ENCODE peak calls at places on chromosomes 4 and X, in seven cellular contexts. J, S, O, F, U, K and Y are unnamed samples.

GRCh38 chr4:36264205-36264826 is 17.1 kb upstream of the DTHD1 start:
- DNase-seq in O (no peak), S (no peak), F (no peak), U (no peak), J (no peak), K (no peak), Y (no peak)

GRCh38 chrX:130173190-130173895 is 1.6 kb downstream of the RAB33A start:
- DNase-seq in J (no peak), U (peak), S (peak), O (peak), F (peak), K (peak), Y (no peak)

GRCh38 chr4:145805490-145805889 is 125.5 kb downstream of the C4orf51 start:
- DNase-seq in S (peak), O (peak), U (peak), K (no peak), F (no peak), J (no peak), Y (no peak)

GRCh38 chr4:123452585-123452984 is 56.0 kb downstream of the SPRY1 start:
- DNase-seq in J (no peak), S (peak), O (no peak), U (no peak), K (peak), F (no peak), Y (no peak)

GRCh38 chr4:122481766-122482405 is 25.4 kb upstream of the IL2 start:
- DNase-seq in O (no peak), J (no peak), S (no peak), F (no peak), U (no peak), K (no peak), Y (no peak)

GRCh38 chr4:164446516-164446915 is 307.4 kb upstream of the SMIM31 start:
- DNase-seq in O (no peak), K (no peak), J (no peak), U (no peak), F (no peak), S (peak), Y (no peak)

GRCh38 chr4:42816189-42816588 is 76.3 kb upstream of the GRXCR1 start:
- DNase-seq in U (no peak), K (no peak), O (no peak), J (no peak), F (no peak), S (no peak), Y (no peak)

GRCh38 chrX:117376460-117376859 is 740.1 kb downstream of the KLHL13 start:
- DNase-seq in K (no peak), O (no peak), U (no peak), F (no peak), S (no peak), J (no peak), Y (no peak)

GRCh38 chrX:26952213-26952612 is 510.9 kb downstream of the PPP4R3C start:
- DNase-seq in J (no peak), S (no peak), F (no peak), U (no peak), O (no peak), K (no peak), Y (no peak)

GRCh38 chrX:150099316-150099715 is 161.0 kb upstream of the EOLA2 start:
- DNase-seq in O (no peak), S (no peak), J (no peak), K (no peak), U (no peak), F (no peak), Y (no peak)

GRCh38 chr4:84879651-84880200 is 86.8 kb downstream of the WDFY3 start:
- DNase-seq in O (no peak), S (peak), U (no peak), F (no peak), J (no peak), K (no peak), Y (no peak)

GRCh38 chrX:1400049-1400448 is 8.1 kb upstream of the SLC25A6 start:
- DNase-seq in O (no peak), U (no peak), J (no peak), S (no peak), K (no peak), F (no peak), Y (no peak)

GRCh38 chr4:176205299-176205698 is 9.9 kb upstream of the SPATA4 start:
- DNase-seq in F (no peak), U (no peak), K (no peak), J (no peak), O (no peak), S (no peak), Y (no peak)

GRCh38 chr4:26288308-26288982 is 32.4 kb upstream of the RBPJ start:
- DNase-seq in O (no peak), F (peak), U (peak), J (no peak), S (peak), K (no peak), Y (no peak)

GRCh38 chrX:63361494-63361893 is 10.4 kb upstream of the SPIN4 start:
- DNase-seq in K (no peak), U (no peak), O (no peak), S (no peak), J (no peak), F (no peak), Y (no peak)

GRCh38 chrX:81957900-81958545 is 756.1 kb downstream of the SH3BGRL start:
- DNase-seq in K (no peak), S (peak), U (no peak), O (no peak), F (no peak), J (no peak), Y (peak)

GRCh38 chr4:148515248-148515647 is 73.0 kb upstream of the NR3C2 start:
- DNase-seq in F (no peak), J (no peak), O (no peak), S (peak), K (no peak), U (no peak), Y (no peak)

GRCh38 chr4:94462572-94462971 is 10.8 kb downstream of the PDLIM5 start:
- DNase-seq in S (no peak), U (no peak), K (no peak), F (no peak), O (no peak), J (no peak), Y (no peak)

GRCh38 chr4:109879081-109879480 is 31.2 kb downstream of the LRIT3 start:
- DNase-seq in O (no peak), S (no peak), K (no peak), J (no peak), U (no peak), F (no peak), Y (no peak)

GRCh38 chr4:4914059-4914820 is 54.8 kb downstream of the MSX1 start:
- DNase-seq in J (no peak), S (peak), F (no peak), U (no peak), O (no peak), K (no peak), Y (no peak)

GRCh38 chrX:72545990-72546389 is 26.7 kb downstream of the HDAC8 start:
- DNase-seq in O (no peak), U (no peak), S (no peak), F (no peak), J (no peak), K (no peak), Y (no peak)

GRCh38 chr4:121180558-121180957 is 16.4 kb upstream of the TNIP3 start:
- DNase-seq in K (no peak), U (no peak), S (no peak), O (no peak), J (no peak), F (no peak), Y (no peak)

GRCh38 chrX:29295987-29296680 is 708.9 kb downstream of the IL1RAPL1 start:
- DNase-seq in U (no peak), S (peak), J (no peak), O (no peak), F (no peak), K (no peak), Y (no peak)

GRCh38 chr4:153513596-153513995 is 47.4 kb downstream of the TMEM131L start:
- DNase-seq in J (no peak), F (no peak), O (no peak), K (no peak), S (peak), U (no peak), Y (no peak)

GRCh38 chr4:184534511-184535391 is 60.4 kb upstream of the IRF2 start:
- DNase-seq in K (no peak), U (no peak), S (peak), O (peak), J (no peak), F (peak), Y (no peak)

GRCh38 chr4:152464030-152464823 is 71.7 kb downstream of the FBXW7 start:
- DNase-seq in K (no peak), S (no peak), J (no peak), O (no peak), F (no peak), U (no peak), Y (no peak)

GRCh38 chr4:8702516-8703400 is 110.2 kb downstream of the CPZ start:
- DNase-seq in S (no peak), F (no peak), U (no peak), K (no peak), O (no peak), J (no peak), Y (no peak)

GRCh38 chrX:45240334-45240733 is 39.7 kb upstream of the DIPK2B start:
- DNase-seq in K (no peak), U (no peak), S (no peak), F (no peak), J (no peak), O (no peak), Y (no peak)

GRCh38 chrX:11239230-11239629 is 54.0 kb upstream of the AMELX start:
- DNase-seq in F (peak), S (peak), O (peak), K (no peak), J (no peak), U (no peak), Y (no peak)

GRCh38 chr4:88592600-88593448 is 544 bp downstream of the HERC3 start:
- DNase-seq in U (peak), O (peak), J (peak), K (peak), F (peak), S (peak), Y (peak)
- TF ChIP-seq POLR2A in U (no peak), O (peak), J (peak), K (peak), F (peak), S (no peak), Y (no peak)

GRCh38 chrX:30889147-30890125 is at the start of gene TAB3:
- DNase-seq in K (peak), F (peak), U (peak), J (peak), O (peak), S (peak), Y (peak)
- TF ChIP-seq POLR2A in K (peak), F (peak), U (no peak), J (peak), O (peak), S (no peak), Y (no peak)

GRCh38 chrX:54810532-54810931 is 3.0 kb downstream of the MAGED2 start:
- DNase-seq in K (no peak), J (no peak), U (no peak), F (no peak), O (no peak), S (no peak), Y (no peak)

GRCh38 chrX:54807524-54808108 is at the start of gene MAGED2:
- DNase-seq in S (peak), J (peak), U (peak), O (peak), K (peak), F (no peak), Y (no peak)

GRCh38 chrX:54808109-54808604 is 612 bp downstream of the MAGED2 start:
- DNase-seq in S (no peak), U (peak), F (no peak), O (peak), J (peak), K (peak), Y (no peak)

GRCh38 chrX:54811301-54811885 is 3.8 kb downstream of the MAGED2 start:
- DNase-seq in J (no peak), U (no peak), O (no peak), K (no peak), F (no peak), S (no peak), Y (no peak)

GRCh38 chrX:54808605-54809483 is 1.3 kb downstream of the MAGED2 start:
- DNase-seq in K (peak), S (peak), J (peak), F (peak), U (peak), O (peak), Y (peak)
- TF ChIP-seq POLR2A in K (no peak), S (no peak), J (no peak), F (peak), U (no peak), O (no peak), Y (no peak)

GRCh38 chrX:15789979-15790765 is at the start of gene ZRSR2:
- DNase-seq in O (peak), J (peak), S (peak), K (peak), U (peak), F (peak), Y (peak)
- TF ChIP-seq POLR2A in O (peak), J (peak), S (peak), K (peak), U (no peak), F (peak), Y (peak)

DNA sequence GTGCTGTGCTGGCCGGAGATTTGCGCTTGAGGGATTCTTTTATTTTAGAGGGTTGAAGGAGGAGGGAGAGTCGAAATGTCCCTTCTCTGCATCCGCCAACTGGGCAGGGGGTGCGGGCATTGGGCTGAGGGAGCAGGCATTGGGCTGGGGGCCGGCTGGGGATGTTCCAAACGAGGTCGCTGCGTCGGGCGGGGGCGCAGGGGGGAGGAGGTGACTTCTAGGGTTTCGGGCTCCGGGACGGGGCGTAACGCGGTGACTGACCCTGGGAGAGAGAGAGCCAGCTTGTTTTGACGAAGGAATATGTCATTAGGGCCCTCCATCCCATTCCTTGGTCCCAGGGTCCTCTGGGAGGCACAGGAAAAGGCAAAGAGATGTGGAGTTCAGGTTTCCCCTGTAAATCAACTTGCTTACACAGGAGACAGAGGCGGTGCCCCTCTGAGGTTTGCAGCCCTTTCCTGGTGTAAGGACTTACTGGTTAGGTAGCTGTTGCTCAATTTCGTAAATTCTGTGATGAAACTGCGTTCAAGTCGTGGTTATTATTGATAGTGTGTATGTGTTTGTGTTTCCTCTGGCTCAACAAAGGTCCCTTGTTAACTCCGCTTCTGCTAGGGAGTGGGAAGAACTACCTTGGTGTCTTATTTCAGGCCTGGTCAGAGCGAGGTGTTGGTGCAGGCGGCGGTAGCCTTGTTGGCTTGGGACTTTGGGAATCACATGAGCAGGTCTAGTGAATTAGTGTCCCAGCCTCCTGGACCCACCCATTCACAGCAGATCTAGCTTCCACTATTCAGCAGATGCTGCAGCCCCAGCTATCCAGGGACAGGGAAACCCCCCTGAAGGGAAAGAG is 716 bp downstream of the FHIP1A start:
- DNase-seq in F (no peak), U (no peak), O (no peak), K (peak), J (peak), S (no peak), Y (no peak)
- TF ChIP-seq POLR2A in F (no peak), U (no peak), O (no peak), K (no peak), J (no peak), S (no peak), Y (no peak)

DNA sequence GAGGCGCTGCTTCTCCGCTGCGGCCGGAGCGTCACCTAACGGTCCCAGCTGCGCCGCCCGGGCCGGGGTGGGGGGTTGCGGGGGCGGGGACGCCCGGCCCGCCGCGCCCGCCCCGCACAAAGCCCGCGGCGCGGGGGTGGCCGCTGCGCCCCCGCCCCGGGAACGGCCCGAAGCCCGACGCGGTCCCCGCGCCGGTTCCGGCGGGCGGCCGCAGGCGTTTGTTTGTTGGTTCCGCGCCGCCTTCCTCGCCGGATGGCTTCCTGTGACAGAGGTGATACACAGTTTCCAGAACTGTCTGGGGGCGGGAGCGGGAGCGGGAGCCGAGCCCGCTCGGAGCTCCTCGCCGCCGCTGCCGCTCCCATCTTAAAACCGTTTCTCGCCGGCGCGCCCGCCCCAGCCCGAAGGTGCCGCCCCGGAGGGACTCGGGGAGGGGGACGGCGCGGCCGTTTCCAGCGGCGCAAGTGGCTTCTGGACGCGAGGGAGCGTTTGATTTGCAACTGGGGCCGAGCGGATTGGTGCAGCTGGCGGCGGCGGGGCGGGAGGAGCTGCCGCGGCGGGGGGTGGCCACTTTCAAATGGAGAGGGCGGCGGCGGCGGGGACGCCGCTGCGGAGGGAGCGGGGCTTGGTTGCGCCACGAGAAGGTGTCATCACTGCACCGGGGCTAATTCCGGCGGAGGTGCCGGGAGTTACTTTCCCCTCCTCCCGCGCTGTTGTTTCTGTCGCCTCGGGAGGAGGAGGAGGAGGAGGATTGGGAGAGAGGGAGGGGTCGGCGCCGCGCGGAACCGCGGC is 2.3 kb downstream of the JADE1 start:
- DNase-seq in F (no peak), S (peak), J (peak), K (peak), U (peak), O (peak), Y (peak)
- TF ChIP-seq POLR2A in F (peak), S (peak), J (peak), K (peak), U (peak), O (peak), Y (peak)

GRCh38 chr4:1684756-1685603 is 867 bp upstream of the FAM53A start:
- DNase-seq in F (no peak), S (no peak), O (no peak), J (peak), K (no peak), U (no peak), Y (no peak)
- TF ChIP-seq POLR2A in F (peak), S (no peak), O (no peak), J (no peak), K (no peak), U (no peak), Y (no peak)

GRCh38 chr4:168129802-168130201 is 37.5 kb downstream of the ANXA10 start:
- DNase-seq in O (no peak), U (no peak), S (no peak), J (no peak), F (no peak), K (no peak), Y (no peak)
- TF ChIP-seq POLR2A in O (no peak), U (no peak), S (no peak), J (no peak), F (no peak), K (no peak), Y (no peak)